ENCODE peak calls at places on chromosomes 3 and 15, in four cellular contexts. P is astrocyte; V is fibroblast of mammary gland; O is activated CD8-positive, alpha-beta T cell treated with anti-CD3 and anti-CD28 coated beads for 36 hours. T is an unnamed sample.

GRCh38 chr3:123367467-123368154 is 81.3 kb downstream of the ADCY5 start:
- DNase-seq in P (no peak), O (no peak), V (no peak), T (no peak)

GRCh38 chr3:169272533-169272932 is 391.0 kb downstream of the MECOM start:
- DNase-seq in P (no peak), V (no peak), O (no peak), T (no peak)

GRCh38 chr3:196422976-196423781 is 9.0 kb downstream of the UBXN7 start:
- DNase-seq in P (peak; percentile 17), V (peak; percentile 36), O (no peak), T (peak; percentile 74)

GRCh38 chr3:31187380-31187779 is 292.9 kb upstream of the GADL1 start:
- DNase-seq in V (no peak), O (no peak), P (no peak), T (no peak)

GRCh38 chr3:80097674-80098073 is 329.9 kb upstream of the ROBO1 start:
- DNase-seq in O (no peak), V (no peak), P (peak; percentile 7), T (no peak)

GRCh38 chr3:149235599-149236424 is 14.2 kb upstream of the CP start:
- DNase-seq in P (no peak), O (no peak), V (no peak), T (no peak)

GRCh38 chr3:56133423-56133822 is 334.8 kb downstream of the ERC2 start:
- DNase-seq in V (peak; percentile 70), P (peak; percentile 76), O (no peak), T (no peak)

GRCh38 chr3:53187430-53187829 is 26.4 kb downstream of the PRKCD start:
- DNase-seq in O (no peak), P (peak; percentile 41), V (peak; percentile 7), T (no peak)

GRCh38 chr15:64443747-64444621 is 16.4 kb upstream of the ZNF609 start:
- DNase-seq in V (peak; percentile 79), O (peak; percentile 14), P (peak; percentile 91), T (no peak)

GRCh38 chr3:50192689-50193141 is 1.3 kb downstream of the GNAT1 start:
- DNase-seq in O (peak; percentile 93), P (no peak), V (peak; percentile 50), T (peak; percentile 82)

GRCh38 chr15:95347846-95348245 is 982.7 kb upstream of the NR2F2 start:
- DNase-seq in V (no peak), P (no peak), O (peak; percentile 30), T (no peak)

GRCh38 chr15:80455668-80456442 is 51.7 kb downstream of the ARNT2 start:
- DNase-seq in P (peak; percentile 92), O (peak; percentile 63), V (peak; percentile 89), T (peak; percentile 56)

GRCh38 chr15:98878172-98878571 is 129.4 kb downstream of the PGPEP1L start:
- DNase-seq in V (no peak), O (no peak), P (peak; percentile 76), T (no peak)

GRCh38 chr15:41945701-41946100 is 26.7 kb downstream of the EHD4 start:
- DNase-seq in O (no peak), P (no peak), V (no peak), T (no peak)

GRCh38 chr3:134330895-134331810 is 43.1 kb downstream of the AMOTL2 start:
- DNase-seq in V (no peak), P (peak; percentile 79), O (no peak), T (no peak)

GRCh38 chr3:122612706-122613105 is 35.3 kb downstream of the PARP15 start:
- DNase-seq in P (no peak), O (no peak), V (no peak), T (no peak)

GRCh38 chr3:56303508-56303907 is 164.8 kb downstream of the ERC2 start:
- DNase-seq in V (peak; percentile 44), O (peak; percentile 41), P (peak; percentile 44), T (no peak)

GRCh38 chr3:126964950-126965349 is 18.0 kb upstream of the PLXNA1 start:
- DNase-seq in O (no peak), V (no peak), P (no peak), T (no peak)

GRCh38 chr15:64895285-64896065 is 16.2 kb upstream of the ANKDD1A start:
- DNase-seq in O (peak; percentile 45), P (no peak), V (peak; percentile 49), T (peak; percentile 31)

T was measured in stomach.